ENCODE peak calls at places on chromosomes 12 and 14, in ten cellular contexts. One of them, this sample, is unnamed.

GRCh38 chr14:88189040-88189839 is 133.8 kb downstream of the KCNK10 start:
- DNase-seq in heart right ventricle: no peak
- DNase-seq in activated naive CD8-positive, alpha-beta T cell treated with anti-CD3 and anti-CD28 coated beads for 36 hours: peak; percentile 38
- DNase-seq in NCI-H1694 treated with DMSO at 0.1 percent for 48 hours: peak; percentile 97
- DNase-seq in HS-5: peak; percentile 29
- DNase-seq in NCI-H2107: peak; percentile 92
- DNase-seq in naive thymus-derived CD4-positive, alpha-beta T cell: peak; percentile 30
- DNase-seq in GM12891: peak; percentile 25
- DNase-seq in foreskin melanocyte: peak; percentile 69
- DNase-seq in germinal center: peak; percentile 31
- DNase-seq in this sample: peak; percentile 64

GRCh38 chr12:3727877-3728632 is 24.9 kb downstream of the CRACR2A start:
- DNase-seq in heart right ventricle: no peak
- DNase-seq in activated naive CD8-positive, alpha-beta T cell treated with anti-CD3 and anti-CD28 coated beads for 36 hours: peak; percentile 28
- DNase-seq in NCI-H1694 treated with DMSO at 0.1 percent for 48 hours: peak; percentile 34
- DNase-seq in HS-5: no peak
- DNase-seq in NCI-H2107: peak; percentile 78
- DNase-seq in naive thymus-derived CD4-positive, alpha-beta T cell: peak; percentile 59
- DNase-seq in GM12891: no peak
- DNase-seq in foreskin melanocyte: peak; percentile 44
- DNase-seq in germinal center: no peak
- DNase-seq in this sample: no peak

GRCh38 chr14:54230645-54231044 is 166.2 kb upstream of the CDKN3 start:
- DNase-seq in heart right ventricle: no peak
- DNase-seq in activated naive CD8-positive, alpha-beta T cell treated with anti-CD3 and anti-CD28 coated beads for 36 hours: no peak
- DNase-seq in NCI-H1694 treated with DMSO at 0.1 percent for 48 hours: no peak
- DNase-seq in HS-5: no peak
- DNase-seq in NCI-H2107: no peak
- DNase-seq in naive thymus-derived CD4-positive, alpha-beta T cell: no peak
- DNase-seq in GM12891: no peak
- DNase-seq in foreskin melanocyte: no peak
- DNase-seq in germinal center: no peak
- DNase-seq in this sample: no peak

GRCh38 chr12:66066929-66067281 is 63.6 kb downstream of the LLPH start:
- DNase-seq in heart right ventricle: no peak
- DNase-seq in activated naive CD8-positive, alpha-beta T cell treated with anti-CD3 and anti-CD28 coated beads for 36 hours: no peak
- DNase-seq in NCI-H1694 treated with DMSO at 0.1 percent for 48 hours: no peak
- DNase-seq in HS-5: no peak
- DNase-seq in NCI-H2107: no peak
- DNase-seq in naive thymus-derived CD4-positive, alpha-beta T cell: no peak
- DNase-seq in GM12891: no peak
- DNase-seq in foreskin melanocyte: no peak
- DNase-seq in germinal center: no peak
- DNase-seq in this sample: no peak

GRCh38 chr12:99745106-99745505 is 97.6 kb downstream of the GARIN6 start:
- DNase-seq in heart right ventricle: no peak
- DNase-seq in activated naive CD8-positive, alpha-beta T cell treated with anti-CD3 and anti-CD28 coated beads for 36 hours: no peak
- DNase-seq in NCI-H1694 treated with DMSO at 0.1 percent for 48 hours: no peak
- DNase-seq in HS-5: no peak
- DNase-seq in NCI-H2107: no peak
- DNase-seq in naive thymus-derived CD4-positive, alpha-beta T cell: no peak
- DNase-seq in GM12891: no peak
- DNase-seq in foreskin melanocyte: no peak
- DNase-seq in germinal center: no peak
- DNase-seq in this sample: no peak

GRCh38 chr12:49891012-49891411 is 12.7 kb downstream of the FAIM2 start:
- DNase-seq in heart right ventricle: no peak
- DNase-seq in activated naive CD8-positive, alpha-beta T cell treated with anti-CD3 and anti-CD28 coated beads for 36 hours: no peak
- DNase-seq in NCI-H1694 treated with DMSO at 0.1 percent for 48 hours: no peak
- DNase-seq in HS-5: no peak
- DNase-seq in NCI-H2107: no peak
- DNase-seq in naive thymus-derived CD4-positive, alpha-beta T cell: no peak
- DNase-seq in GM12891: no peak
- DNase-seq in foreskin melanocyte: no peak
- DNase-seq in germinal center: no peak
- DNase-seq in this sample: no peak

GRCh38 chr14:75440733-75441474 is 13.1 kb downstream of the JDP2 start:
- DNase-seq in heart right ventricle: peak; percentile 51
- DNase-seq in activated naive CD8-positive, alpha-beta T cell treated with anti-CD3 and anti-CD28 coated beads for 36 hours: no peak
- DNase-seq in NCI-H1694 treated with DMSO at 0.1 percent for 48 hours: no peak
- DNase-seq in HS-5: no peak
- DNase-seq in NCI-H2107: no peak
- DNase-seq in naive thymus-derived CD4-positive, alpha-beta T cell: no peak
- DNase-seq in GM12891: no peak
- DNase-seq in foreskin melanocyte: no peak
- DNase-seq in germinal center: no peak
- DNase-seq in this sample: no peak

GRCh38 chr14:42224053-42224888 is 617.6 kb downstream of the LRFN5 start:
- DNase-seq in heart right ventricle: no peak
- DNase-seq in activated naive CD8-positive, alpha-beta T cell treated with anti-CD3 and anti-CD28 coated beads for 36 hours: peak; percentile 6
- DNase-seq in NCI-H1694 treated with DMSO at 0.1 percent for 48 hours: peak; percentile 82
- DNase-seq in HS-5: no peak
- DNase-seq in NCI-H2107: peak; percentile 74
- DNase-seq in naive thymus-derived CD4-positive, alpha-beta T cell: no peak
- DNase-seq in GM12891: no peak
- DNase-seq in foreskin melanocyte: peak; percentile 51
- DNase-seq in germinal center: peak; percentile 3
- DNase-seq in this sample: no peak

GRCh38 chr14:99879401-99880295 is 86.4 kb downstream of the EML1 start:
- DNase-seq in heart right ventricle: no peak
- DNase-seq in activated naive CD8-positive, alpha-beta T cell treated with anti-CD3 and anti-CD28 coated beads for 36 hours: no peak
- DNase-seq in NCI-H1694 treated with DMSO at 0.1 percent for 48 hours: no peak
- DNase-seq in HS-5: peak; percentile 45
- DNase-seq in NCI-H2107: no peak
- DNase-seq in naive thymus-derived CD4-positive, alpha-beta T cell: no peak
- DNase-seq in GM12891: no peak
- DNase-seq in foreskin melanocyte: no peak
- DNase-seq in germinal center: no peak
- DNase-seq in this sample: peak; percentile 40

GRCh38 chr14:52950898-52951729 is at the start of gene FERMT2:
- DNase-seq in heart right ventricle: peak; percentile 92
- DNase-seq in activated naive CD8-positive, alpha-beta T cell treated with anti-CD3 and anti-CD28 coated beads for 36 hours: peak; percentile 19
- DNase-seq in NCI-H1694 treated with DMSO at 0.1 percent for 48 hours: peak; percentile 67
- DNase-seq in HS-5: no peak
- DNase-seq in NCI-H2107: peak; percentile 81
- DNase-seq in naive thymus-derived CD4-positive, alpha-beta T cell: no peak
- DNase-seq in GM12891: peak; percentile 56
- DNase-seq in foreskin melanocyte: peak; percentile 69
- DNase-seq in germinal center: peak; percentile 41
- DNase-seq in this sample: no peak

GRCh38 chr12:128810182-128811127 is 13.3 kb downstream of the SLC15A4 start:
- DNase-seq in heart right ventricle: peak; percentile 43
- DNase-seq in activated naive CD8-positive, alpha-beta T cell treated with anti-CD3 and anti-CD28 coated beads for 36 hours: peak; percentile 43
- DNase-seq in NCI-H1694 treated with DMSO at 0.1 percent for 48 hours: no peak
- DNase-seq in HS-5: no peak
- DNase-seq in NCI-H2107: no peak
- DNase-seq in naive thymus-derived CD4-positive, alpha-beta T cell: no peak
- DNase-seq in GM12891: no peak
- DNase-seq in foreskin melanocyte: no peak
- DNase-seq in germinal center: no peak
- DNase-seq in this sample: no peak

GRCh38 chr12:18578191-18578590 is 159.6 kb downstream of the PLCZ1 start:
- DNase-seq in heart right ventricle: no peak
- DNase-seq in activated naive CD8-positive, alpha-beta T cell treated with anti-CD3 and anti-CD28 coated beads for 36 hours: no peak
- DNase-seq in NCI-H1694 treated with DMSO at 0.1 percent for 48 hours: no peak
- DNase-seq in HS-5: peak; percentile 60
- DNase-seq in NCI-H2107: no peak
- DNase-seq in naive thymus-derived CD4-positive, alpha-beta T cell: no peak
- DNase-seq in GM12891: no peak
- DNase-seq in foreskin melanocyte: no peak
- DNase-seq in germinal center: no peak
- DNase-seq in this sample: peak; percentile 49

GRCh38 chr12:4813741-4814140 is 93.5 kb downstream of the GALNT8 start:
- DNase-seq in heart right ventricle: no peak
- DNase-seq in activated naive CD8-positive, alpha-beta T cell treated with anti-CD3 and anti-CD28 coated beads for 36 hours: no peak
- DNase-seq in NCI-H1694 treated with DMSO at 0.1 percent for 48 hours: no peak
- DNase-seq in HS-5: no peak
- DNase-seq in NCI-H2107: no peak
- DNase-seq in naive thymus-derived CD4-positive, alpha-beta T cell: no peak
- DNase-seq in GM12891: no peak
- DNase-seq in foreskin melanocyte: no peak
- DNase-seq in germinal center: no peak
- DNase-seq in this sample: no peak

GRCh38 chr14:50560929-50561280 is 960 bp downstream of the ATL1 start:
- DNase-seq in heart right ventricle: peak; percentile 81
- DNase-seq in activated naive CD8-positive, alpha-beta T cell treated with anti-CD3 and anti-CD28 coated beads for 36 hours: peak; percentile 61
- DNase-seq in NCI-H1694 treated with DMSO at 0.1 percent for 48 hours: peak; percentile 71
- DNase-seq in HS-5: no peak
- DNase-seq in NCI-H2107: peak; percentile 76
- DNase-seq in naive thymus-derived CD4-positive, alpha-beta T cell: peak; percentile 12
- DNase-seq in GM12891: peak; percentile 9
- DNase-seq in foreskin melanocyte: peak; percentile 43
- DNase-seq in germinal center: peak; percentile 15
- DNase-seq in this sample: no peak

GRCh38 chr12:111596985-111597730 is 2.0 kb downstream of the ATXN2 start:
- DNase-seq in heart right ventricle: peak; percentile 33
- DNase-seq in activated naive CD8-positive, alpha-beta T cell treated with anti-CD3 and anti-CD28 coated beads for 36 hours: peak; percentile 19
- DNase-seq in NCI-H1694 treated with DMSO at 0.1 percent for 48 hours: no peak
- DNase-seq in HS-5: peak; percentile 29
- DNase-seq in NCI-H2107: peak; percentile 47
- DNase-seq in naive thymus-derived CD4-positive, alpha-beta T cell: peak; percentile 34
- DNase-seq in GM12891: no peak
- DNase-seq in foreskin melanocyte: peak; percentile 73
- DNase-seq in germinal center: peak; percentile 36
- DNase-seq in this sample: no peak

GRCh38 chr12:76127588-76127987 is 43.1 kb upstream of the NAP1L1 start:
- DNase-seq in heart right ventricle: no peak
- DNase-seq in activated naive CD8-positive, alpha-beta T cell treated with anti-CD3 and anti-CD28 coated beads for 36 hours: no peak
- DNase-seq in NCI-H1694 treated with DMSO at 0.1 percent for 48 hours: no peak
- DNase-seq in HS-5: no peak
- DNase-seq in NCI-H2107: no peak
- DNase-seq in naive thymus-derived CD4-positive, alpha-beta T cell: no peak
- DNase-seq in GM12891: no peak
- DNase-seq in foreskin melanocyte: no peak
- DNase-seq in germinal center: no peak
- DNase-seq in this sample: no peak

GRCh38 chr12:125988545-125988944 is 923.3 kb downstream of the AACS start:
- DNase-seq in heart right ventricle: no peak
- DNase-seq in activated naive CD8-positive, alpha-beta T cell treated with anti-CD3 and anti-CD28 coated beads for 36 hours: no peak
- DNase-seq in NCI-H1694 treated with DMSO at 0.1 percent for 48 hours: no peak
- DNase-seq in HS-5: peak; percentile 86
- DNase-seq in NCI-H2107: no peak
- DNase-seq in naive thymus-derived CD4-positive, alpha-beta T cell: no peak
- DNase-seq in GM12891: no peak
- DNase-seq in foreskin melanocyte: no peak
- DNase-seq in germinal center: no peak
- DNase-seq in this sample: no peak

GRCh38 chr12:69241444-69242092 is 2.2 kb downstream of the CPSF6 start:
- DNase-seq in heart right ventricle: no peak
- DNase-seq in activated naive CD8-positive, alpha-beta T cell treated with anti-CD3 and anti-CD28 coated beads for 36 hours: no peak
- DNase-seq in NCI-H1694 treated with DMSO at 0.1 percent for 48 hours: no peak
- DNase-seq in HS-5: no peak
- DNase-seq in NCI-H2107: no peak
- DNase-seq in naive thymus-derived CD4-positive, alpha-beta T cell: no peak
- DNase-seq in GM12891: no peak
- DNase-seq in foreskin melanocyte: no peak
- DNase-seq in germinal center: no peak
- DNase-seq in this sample: no peak

GRCh38 chr12:49327887-49328286 is 4.8 kb downstream of the TROAP start:
- DNase-seq in heart right ventricle: no peak
- DNase-seq in activated naive CD8-positive, alpha-beta T cell treated with anti-CD3 and anti-CD28 coated beads for 36 hours: no peak
- DNase-seq in NCI-H1694 treated with DMSO at 0.1 percent for 48 hours: no peak
- DNase-seq in HS-5: no peak
- DNase-seq in NCI-H2107: no peak
- DNase-seq in naive thymus-derived CD4-positive, alpha-beta T cell: no peak
- DNase-seq in GM12891: no peak
- DNase-seq in foreskin melanocyte: no peak
- DNase-seq in germinal center: no peak
- DNase-seq in this sample: no peak

GRCh38 chr12:93684716-93685115 is 7.5 kb downstream of the CRADD start:
- DNase-seq in heart right ventricle: no peak
- DNase-seq in activated naive CD8-positive, alpha-beta T cell treated with anti-CD3 and anti-CD28 coated beads for 36 hours: no peak
- DNase-seq in NCI-H1694 treated with DMSO at 0.1 percent for 48 hours: no peak
- DNase-seq in HS-5: no peak
- DNase-seq in NCI-H2107: no peak
- DNase-seq in naive thymus-derived CD4-positive, alpha-beta T cell: no peak
- DNase-seq in GM12891: no peak
- DNase-seq in foreskin melanocyte: no peak
- DNase-seq in germinal center: no peak
- DNase-seq in this sample: no peak

GRCh38 chr14:59427653-59428578 is 37.3 kb downstream of the GPR135 start:
- DNase-seq in heart right ventricle: peak; percentile 74
- DNase-seq in activated naive CD8-positive, alpha-beta T cell treated with anti-CD3 and anti-CD28 coated beads for 36 hours: no peak
- DNase-seq in NCI-H1694 treated with DMSO at 0.1 percent for 48 hours: no peak
- DNase-seq in HS-5: no peak
- DNase-seq in NCI-H2107: peak; percentile 30
- DNase-seq in naive thymus-derived CD4-positive, alpha-beta T cell: no peak
- DNase-seq in GM12891: no peak
- DNase-seq in foreskin melanocyte: no peak
- DNase-seq in germinal center: no peak
- DNase-seq in this sample: no peak

GRCh38 chr14:76653875-76654572 is 107.2 kb upstream of the VASH1 start:
- DNase-seq in heart right ventricle: no peak
- DNase-seq in activated naive CD8-positive, alpha-beta T cell treated with anti-CD3 and anti-CD28 coated beads for 36 hours: no peak
- DNase-seq in NCI-H1694 treated with DMSO at 0.1 percent for 48 hours: no peak
- DNase-seq in HS-5: no peak
- DNase-seq in NCI-H2107: no peak
- DNase-seq in naive thymus-derived CD4-positive, alpha-beta T cell: no peak
- DNase-seq in GM12891: no peak
- DNase-seq in foreskin melanocyte: peak; percentile 31
- DNase-seq in germinal center: no peak
- DNase-seq in this sample: no peak

GRCh38 chr14:61280092-61280525 is 1.0 kb downstream of the TMEM30B start:
- DNase-seq in heart right ventricle: no peak
- DNase-seq in activated naive CD8-positive, alpha-beta T cell treated with anti-CD3 and anti-CD28 coated beads for 36 hours: peak; percentile 50
- DNase-seq in NCI-H1694 treated with DMSO at 0.1 percent for 48 hours: no peak
- DNase-seq in HS-5: no peak
- DNase-seq in NCI-H2107: no peak
- DNase-seq in naive thymus-derived CD4-positive, alpha-beta T cell: peak; percentile 52
- DNase-seq in GM12891: no peak
- DNase-seq in foreskin melanocyte: no peak
- DNase-seq in germinal center: peak; percentile 7
- DNase-seq in this sample: no peak

GRCh38 chr12:97177482-97177881 is 270.4 kb downstream of the NEDD1 start:
- DNase-seq in heart right ventricle: no peak
- DNase-seq in activated naive CD8-positive, alpha-beta T cell treated with anti-CD3 and anti-CD28 coated beads for 36 hours: no peak
- DNase-seq in NCI-H1694 treated with DMSO at 0.1 percent for 48 hours: no peak
- DNase-seq in HS-5: no peak
- DNase-seq in NCI-H2107: no peak
- DNase-seq in naive thymus-derived CD4-positive, alpha-beta T cell: no peak
- DNase-seq in GM12891: no peak
- DNase-seq in foreskin melanocyte: no peak
- DNase-seq in germinal center: no peak
- DNase-seq in this sample: no peak